ENCODE peak calls at places on chromosomes 6 and 20, in eight cellular contexts. C is sigmoid colon, S is NCI-H1436, N is glutamatergic neuron, Q is T47D, D is chondrocyte, K is stromal cell of bone marrow, R is AG08396. O is an unnamed sample.
A peak's percentile ranks its signal among the peaks of the same experiment; 100 is the strongest.

GRCh38 chr6:71444222-71444621 is 155.6 kb downstream of the OGFRL1 start:
- DNase-seq in C (no peak), S (no peak), N (no peak), Q (no peak), D (no peak), K (no peak), R (no peak), O (no peak)

GRCh38 chr6:104955491-104955890 is 1.4 kb upstream of the LIN28B start:
- DNase-seq in C (no peak), S (no peak), N (no peak), Q (no peak), D (no peak), K (no peak), R (no peak), O (no peak)

GRCh38 chr6:87737948-87738347 is 35.9 kb upstream of the AKIRIN2 start:
- DNase-seq in C (no peak), S (no peak), N (no peak), Q (no peak), D (no peak), K (no peak), R (no peak), O (no peak)

GRCh38 chr6:35396991-35397390 is 54.6 kb downstream of the PPARD start:
- DNase-seq in C (no peak), S (no peak), N (no peak), Q (no peak), D (no peak), K (no peak), R (no peak), O (no peak)

GRCh38 chr6:21587182-21587924 is 6.2 kb upstream of the SOX4 start:
- DNase-seq in C (peak; percentile 72), S (peak; percentile 74), N (peak; percentile 79), Q (no peak), D (no peak), K (peak; percentile 62), R (peak; percentile 49), O (peak; percentile 39)

GRCh38 chr20:8389381-8390368 is 257.6 kb downstream of the PLCB1 start:
- DNase-seq in C (no peak), S (peak; percentile 14), N (no peak), Q (peak; percentile 13), D (no peak), K (no peak), R (peak; percentile 14), O (no peak)

GRCh38 chr6:15871211-15871770 is 208.5 kb upstream of the DTNBP1 start:
- DNase-seq in C (no peak), S (no peak), N (peak; percentile 41), Q (no peak), D (no peak), K (no peak), R (no peak), O (no peak)

GRCh38 chr6:81962198-81962597 is 209.7 kb upstream of the TENT5A start:
- DNase-seq in C (no peak), S (no peak), N (no peak), Q (no peak), D (no peak), K (no peak), R (no peak), O (no peak)

GRCh38 chr6:99036672-99037071 is 88.9 kb upstream of the FBXL4 start:
- DNase-seq in C (no peak), S (no peak), N (no peak), Q (no peak), D (no peak), K (no peak), R (no peak), O (no peak)

GRCh38 chr20:44696315-44696714 is 18.9 kb upstream of the CCN5 start:
- DNase-seq in C (no peak), S (no peak), N (no peak), Q (no peak), D (no peak), K (no peak), R (no peak), O (no peak)